ENCODE peak calls at places on chromosomes 11 and 22, in eight cellular contexts. T, F, J, R, O, A, H and V are unnamed samples.

GRCh38 chr11:112962854-112963367 is 1.7 kb downstream of the NCAM1 start:
- DNase-seq in T (peak; percentile 79), F (peak; percentile 12), J (peak; percentile 14), R (no peak), O (no peak), A (peak; percentile 29), H (no peak), V (peak; percentile 68)

GRCh38 chr22:39206491-39206890 is 38.3 kb downstream of the PDGFB start:
- DNase-seq in T (no peak), F (no peak), J (no peak), R (no peak), O (no peak), A (no peak), H (no peak), V (peak; percentile 49)

GRCh38 chr11:30196400-30197206 is 34.2 kb upstream of the FSHB start:
- DNase-seq in T (peak; percentile 44), F (peak; percentile 27), J (no peak), R (peak; percentile 7), O (peak; percentile 53), A (peak; percentile 70), H (no peak), V (no peak)

GRCh38 chr11:36079911-36080310 is 136.0 kb downstream of the LDLRAD3 start:
- DNase-seq in T (no peak), F (no peak), J (no peak), R (no peak), O (no peak), A (no peak), H (no peak), V (no peak)

GRCh38 chr22:37906364-37907008 is 389 bp downstream of the MICALL1 start:
- DNase-seq in T (peak; percentile 35), F (peak; percentile 75), J (no peak), R (no peak), O (no peak), A (no peak), H (no peak), V (no peak)

GRCh38 chr11:316031-316701 is 2.3 kb downstream of the IFITM1 start:
- DNase-seq in T (peak; percentile 44), F (no peak), J (no peak), R (no peak), O (no peak), A (no peak), H (no peak), V (peak; percentile 88)

GRCh38 chr11:100888836-100889235 is 201.7 kb downstream of the ARHGAP42 start:
- DNase-seq in T (no peak), F (no peak), J (no peak), R (no peak), O (no peak), A (no peak), H (no peak), V (no peak)

GRCh38 chr11:20127671-20128527 is 32.4 kb downstream of the DBX1 start:
- DNase-seq in T (peak; percentile 64), F (peak; percentile 70), J (no peak), R (peak; percentile 57), O (peak; percentile 64), A (peak; percentile 83), H (peak; percentile 51), V (no peak)

GRCh38 chr11:33698921-33699320 is 1.7 kb downstream of the C11orf91 start:
- DNase-seq in T (no peak), F (no peak), J (no peak), R (no peak), O (no peak), A (no peak), H (no peak), V (no peak)

GRCh38 chr22:45203150-45203974 is 37.3 kb downstream of the KIAA0930 start:
- DNase-seq in T (no peak), F (no peak), J (no peak), R (no peak), O (no peak), A (no peak), H (no peak), V (peak; percentile 86)

GRCh38 chr22:17754233-17754925 is 19.9 kb downstream of the BID start:
- DNase-seq in T (no peak), F (no peak), J (no peak), R (no peak), O (no peak), A (no peak), H (no peak), V (no peak)

GRCh38 chr11:62404435-62404834 is 14.4 kb upstream of the SCGB1A1 start:
- DNase-seq in T (no peak), F (no peak), J (no peak), R (no peak), O (no peak), A (no peak), H (no peak), V (no peak)

GRCh38 chr11:73445980-73446379 is 69.8 kb downstream of the RELT start:
- DNase-seq in T (no peak), F (no peak), J (no peak), R (no peak), O (no peak), A (no peak), H (no peak), V (no peak)

GRCh38 chr11:123653997-123654565 is 343 bp downstream of the SCN3B start:
- DNase-seq in T (peak; percentile 58), F (peak; percentile 67), J (no peak), R (peak; percentile 58), O (peak; percentile 31), A (peak; percentile 69), H (no peak), V (no peak)

GRCh38 chr11:45853616-45854219 is 6.4 kb downstream of the CRY2 start:
- DNase-seq in T (peak; percentile 76), F (no peak), J (no peak), R (no peak), O (no peak), A (no peak), H (no peak), V (no peak)

GRCh38 chr11:122804161-122804560 is 34.1 kb upstream of the CRTAM start:
- DNase-seq in T (no peak), F (no peak), J (no peak), R (peak; percentile 81), O (peak; percentile 41), A (no peak), H (peak; percentile 88), V (no peak)

GRCh38 chr22:23752090-23752691 is 1.3 kb upstream of the ZNF70 start:
- DNase-seq in T (no peak), F (peak; percentile 75), J (no peak), R (no peak), O (no peak), A (no peak), H (no peak), V (no peak)

GRCh38 chr22:26671317-26672059 is 14.1 kb downstream of the MIAT start:
- DNase-seq in T (no peak), F (peak; percentile 51), J (no peak), R (peak; percentile 43), O (no peak), A (no peak), H (no peak), V (no peak)

GRCh38 chr11:61195710-61196109 is 7.6 kb upstream of the PGA3 start:
- DNase-seq in T (no peak), F (no peak), J (no peak), R (no peak), O (no peak), A (no peak), H (no peak), V (no peak)

GRCh38 chr11:100914415-100914814 is 215.2 kb downstream of the PGR start:
- DNase-seq in T (no peak), F (no peak), J (no peak), R (no peak), O (no peak), A (no peak), H (peak; percentile 4), V (no peak)

GRCh38 chr11:134407321-134407828 is 4.7 kb downstream of the B3GAT1 start:
- DNase-seq in T (no peak), F (no peak), J (no peak), R (no peak), O (no peak), A (no peak), H (no peak), V (peak; percentile 59)

GRCh38 chr22:45450101-45450785 is 36.8 kb downstream of the RIBC2 start:
- DNase-seq in T (no peak), F (no peak), J (no peak), R (no peak), O (no peak), A (no peak), H (no peak), V (no peak)

GRCh38 chr11:123473941-123474668 is 44.0 kb downstream of the GRAMD1B start:
- DNase-seq in T (no peak), F (no peak), J (no peak), R (peak; percentile 68), O (peak; percentile 81), A (no peak), H (no peak), V (no peak)

GRCh38 chr11:1743587-1744136 is 6.7 kb downstream of the IFITM10 start:
- DNase-seq in T (no peak), F (no peak), J (no peak), R (no peak), O (no peak), A (no peak), H (no peak), V (peak; percentile 70)

GRCh38 chr11:2584812-2585565 is 114.8 kb downstream of the KCNQ1OT1 start:
- DNase-seq in T (peak; percentile 11), F (no peak), J (no peak), R (no peak), O (no peak), A (peak; percentile 8), H (no peak), V (peak; percentile 82)

GRCh38 chr22:50456466-50457234 is 18.2 kb downstream of the SBF1 start:
- DNase-seq in T (no peak), F (no peak), J (no peak), R (no peak), O (no peak), A (no peak), H (no peak), V (no peak)
- TF ChIP-seq CTCF in T (no peak), F (peak; percentile 25), J (no peak), R (peak; percentile 27), O (peak; percentile 51), A (peak; percentile 21), H (peak; percentile 54), V (peak; percentile 53)

DNA sequence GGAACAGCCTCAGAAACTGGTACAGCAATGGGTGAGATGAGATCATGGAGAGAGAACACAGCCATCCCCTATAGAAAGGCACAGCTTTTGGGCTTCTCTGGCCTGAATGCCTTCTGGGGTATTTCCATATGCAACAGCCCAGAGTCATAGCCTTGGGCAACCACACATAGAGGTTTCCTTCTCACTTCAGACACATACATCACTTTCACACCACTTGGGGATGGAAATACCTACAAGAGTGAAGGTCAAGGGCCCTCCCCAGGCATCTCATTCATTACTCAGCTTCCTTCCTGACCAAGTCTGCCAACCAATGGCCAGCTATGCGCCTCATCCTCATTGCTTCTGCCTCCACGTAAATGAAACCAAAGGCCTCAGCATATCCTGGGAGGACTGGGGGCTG is 17.7 kb upstream of the OLFML1 start:
- DNase-seq in T (no peak), F (peak; percentile 27), J (no peak), R (no peak), O (no peak), A (no peak), H (no peak), V (no peak)
- TF ChIP-seq CTCF in T (no peak), F (no peak), J (no peak), R (no peak), O (no peak), A (no peak), H (no peak), V (no peak)

GRCh38 chr22:19036523-19037273 is 85.5 kb downstream of the DGCR2 start:
- DNase-seq in T (no peak), F (peak; percentile 14), J (no peak), R (no peak), O (no peak), A (no peak), H (no peak), V (no peak)
- TF ChIP-seq CTCF in T (no peak), F (no peak), J (no peak), R (peak; percentile 9), O (peak; percentile 42), A (no peak), H (no peak), V (peak; percentile 14)

GRCh38 chr11:38411149-38411548 is 1813.1 kb upstream of the RAG2 start:
- DNase-seq in T (no peak), F (no peak), J (no peak), R (no peak), O (no peak), A (no peak), H (no peak), V (no peak)
- TF ChIP-seq CTCF in T (no peak), F (no peak), J (no peak), R (peak; percentile 9), O (peak; percentile 17), A (peak; percentile 51), H (peak; percentile 60), V (peak; percentile 51)